ENCODE peak calls at places on chromosomes 3 and 15, in five cellular contexts. P, E, N, K and V are unnamed samples.

GRCh38 chr15:38576837-38577236 is 12.2 kb upstream of the RASGRP1 start:
- DNase-seq in N (no peak), P (no peak), E (no peak), K (no peak), V (no peak)

GRCh38 chr3:54773251-54773650 is 154.6 kb downstream of the LRTM1 start:
- DNase-seq in E (no peak), K (no peak), N (no peak), P (no peak), V (no peak)

GRCh38 chr15:53694534-53694874 is 65.0 kb downstream of the WDR72 start:
- DNase-seq in N (no peak), K (no peak), E (no peak), P (no peak), V (no peak)

GRCh38 chr15:48177383-48177874 is 666 bp downstream of the MYEF2 start:
- DNase-seq in K (no peak), N (peak), P (no peak), E (no peak), V (peak)

GRCh38 chr3:17478673-17479072 is 263.8 kb downstream of the TBC1D5 start:
- DNase-seq in N (peak), P (no peak), K (no peak), E (no peak), V (no peak)

GRCh38 chr3:42402394-42403100 is 7.9 kb downstream of the LYZL4 start:
- DNase-seq in N (no peak), E (no peak), P (no peak), K (no peak), V (peak)

GRCh38 chr3:10223676-10224639 is 24.3 kb upstream of the TATDN2 start:
- DNase-seq in P (peak), E (no peak), K (no peak), N (no peak), V (no peak)

GRCh38 chr15:90664650-90665287 is 52.4 kb upstream of the BLM start:
- DNase-seq in P (no peak), N (peak), K (no peak), E (no peak), V (no peak)

GRCh38 chr3:146160964-146161724 is at the start of gene PLOD2:
- DNase-seq in N (peak), E (peak), K (peak), P (peak), V (peak)

GRCh38 chr3:50165388-50166308 is 10.5 kb downstream of the SEMA3F start:
- DNase-seq in P (no peak), N (peak), K (no peak), E (no peak), V (no peak)

GRCh38 chr3:94173667-94174434 is 111.0 kb downstream of the NSUN3 start:
- DNase-seq in K (no peak), P (no peak), N (peak), E (no peak), V (peak)

GRCh38 chr15:82790321-82790720 is 15.5 kb downstream of the FSD2 start:
- DNase-seq in E (no peak), P (no peak), N (no peak), K (no peak), V (no peak)

GRCh38 chr15:82864967-82865366 is 55.5 kb downstream of the WHAMM start:
- DNase-seq in E (no peak), N (no peak), K (no peak), P (no peak), V (no peak)

GRCh38 chr3:112670824-112671223 is 29.9 kb upstream of the CCDC80 start:
- DNase-seq in K (no peak), E (no peak), P (no peak), N (no peak), V (no peak)

GRCh38 chr3:193572426-193572908 is 17.8 kb upstream of the ATP13A4 start:
- DNase-seq in P (peak), K (peak), N (peak), E (peak), V (peak)

GRCh38 chr15:101578443-101578894 is 73.7 kb downstream of the TM2D3 start:
- DNase-seq in P (no peak), K (peak), E (no peak), N (peak), V (peak)

GRCh38 chr3:52349611-52350395 is 33.7 kb downstream of the DNAH1 start:
- DNase-seq in N (no peak), E (no peak), K (no peak), P (no peak), V (no peak)

GRCh38 chr3:59567656-59568055 is 517.8 kb upstream of the CFAP20DC start:
- DNase-seq in K (no peak), N (no peak), P (no peak), E (no peak), V (no peak)

GRCh38 chr3:4322635-4323034 is 19.5 kb downstream of the SETMAR start:
- DNase-seq in P (no peak), K (no peak), E (no peak), N (peak), V (no peak)

GRCh38 chr3:71838406-71838805 is 53.5 kb upstream of the PROK2 start:
- DNase-seq in K (no peak), E (no peak), P (no peak), N (no peak), V (no peak)

GRCh38 chr3:16871915-16872842 is 12.6 kb upstream of the PLCL2 start:
- DNase-seq in N (peak), P (no peak), K (no peak), E (no peak), V (no peak)

GRCh38 chr15:36251450-36251849 is 328.0 kb upstream of the CDIN1 start:
- DNase-seq in K (no peak), P (no peak), N (peak), E (no peak), V (no peak)

GRCh38 chr15:96119734-96120133 is 210.8 kb upstream of the NR2F2 start:
- DNase-seq in P (no peak), N (no peak), K (no peak), E (no peak), V (peak)

GRCh38 chr3:54341811-54342210 is 219.5 kb downstream of the CACNA2D3 start:
- DNase-seq in K (no peak), P (no peak), E (no peak), N (no peak), V (no peak)

GRCh38 chr3:185089751-185090150 is 63.1 kb downstream of the C3orf70 start:
- DNase-seq in N (no peak), K (no peak), P (no peak), E (no peak), V (no peak)

GRCh38 chr15:40072216-40072990 is 33.4 kb upstream of the SRP14 start:
- DNase-seq in P (no peak), N (no peak), E (no peak), K (no peak), V (no peak)

GRCh38 chr15:101455291-101455916 is 34.1 kb downstream of the PCSK6 start:
- DNase-seq in P (no peak), K (no peak), E (no peak), N (no peak), V (no peak)

GRCh38 chr15:80170596-80170995 is 17.8 kb downstream of the FAH start:
- DNase-seq in P (no peak), E (no peak), N (no peak), K (no peak), V (no peak)

GRCh38 chr15:78018968-78019644 is 58.4 kb downstream of the TBC1D2B start:
- DNase-seq in E (no peak), K (no peak), N (no peak), P (no peak), V (no peak)

GRCh38 chr3:105828703-105829102 is 40.1 kb downstream of the CBLB start:
- DNase-seq in K (no peak), P (no peak), N (no peak), E (no peak), V (no peak)

GRCh38 chr3:173893066-173893465 is 495.5 kb downstream of the NLGN1 start:
- DNase-seq in N (no peak), K (no peak), E (no peak), P (no peak), V (no peak)

GRCh38 chr15:41940441-41940857 is 31.9 kb downstream of the EHD4 start:
- DNase-seq in P (peak), E (peak), K (no peak), N (peak), V (no peak)

GRCh38 chr3:117287602-117288001 is 578.0 kb downstream of the TUSC7 start:
- DNase-seq in N (no peak), P (no peak), K (no peak), E (no peak), V (no peak)

GRCh38 chr3:31157028-31157694 is 262.7 kb upstream of the GADL1 start:
- DNase-seq in N (no peak), E (no peak), P (no peak), K (no peak), V (no peak)